ENCODE peak calls at places on chromosomes 16 and 17, in four cellular contexts. One of them, this sample, is unnamed.

GRCh38 chr17:64146418-64147109 is 16.6 kb upstream of the ERN1 start:
- DNase-seq in fibroblast of lung: peak; percentile 83
- DNase-seq in mammary epithelial cell: peak; percentile 80
- DNase-seq in PC-3: peak; percentile 45
- DNase-seq in this sample: peak; percentile 76

GRCh38 chr17:74950207-74950606 is 14.5 kb downstream of the OTOP3 start:
- DNase-seq in fibroblast of lung: no peak
- DNase-seq in mammary epithelial cell: no peak
- DNase-seq in PC-3: peak; percentile 33
- DNase-seq in this sample: no peak

GRCh38 chr17:50853015-50853615 is 13.0 kb downstream of the TOB1 start:
- DNase-seq in fibroblast of lung: no peak
- DNase-seq in mammary epithelial cell: no peak
- DNase-seq in PC-3: no peak
- DNase-seq in this sample: no peak

GRCh38 chr16:73202176-73202729 is 154.3 kb upstream of the ZFHX3 start:
- DNase-seq in fibroblast of lung: peak; percentile 98
- DNase-seq in mammary epithelial cell: no peak
- DNase-seq in PC-3: no peak
- DNase-seq in this sample: peak; percentile 98

GRCh38 chr17:50209472-50210248 is 8.2 kb upstream of the COL1A1 start:
- DNase-seq in fibroblast of lung: peak; percentile 100
- DNase-seq in mammary epithelial cell: no peak
- DNase-seq in PC-3: no peak
- DNase-seq in this sample: peak; percentile 100

GRCh38 chr16:67961551-67961957 is 6.9 kb downstream of the SLC12A4 start:
- DNase-seq in fibroblast of lung: no peak
- DNase-seq in mammary epithelial cell: peak; percentile 99
- DNase-seq in PC-3: peak; percentile 36
- DNase-seq in this sample: no peak

GRCh38 chr17:49434821-49435581 is 20.3 kb upstream of the PHB1 start:
- DNase-seq in fibroblast of lung: peak; percentile 42
- DNase-seq in mammary epithelial cell: peak; percentile 39
- DNase-seq in PC-3: peak; percentile 88
- DNase-seq in this sample: peak; percentile 53

GRCh38 chr17:28861393-28862203 is 6.8 kb downstream of the ERAL1 start:
- DNase-seq in fibroblast of lung: no peak
- DNase-seq in mammary epithelial cell: no peak
- DNase-seq in PC-3: no peak
- DNase-seq in this sample: no peak

GRCh38 chr17:1961187-1961586 is 63.9 kb downstream of the RTN4RL1 start:
- DNase-seq in fibroblast of lung: no peak
- DNase-seq in mammary epithelial cell: no peak
- DNase-seq in PC-3: no peak
- DNase-seq in this sample: no peak

GRCh38 chr16:80024443-80024842 is 423.9 kb upstream of the MAF start:
- DNase-seq in fibroblast of lung: no peak
- DNase-seq in mammary epithelial cell: no peak
- DNase-seq in PC-3: no peak
- DNase-seq in this sample: no peak

GRCh38 chr16:21166561-21166961 is 8.1 kb downstream of the LDAF1 start:
- DNase-seq in fibroblast of lung: no peak
- DNase-seq in mammary epithelial cell: peak; percentile 8
- DNase-seq in PC-3: peak; percentile 23
- DNase-seq in this sample: peak; percentile 33

GRCh38 chr17:74779948-74780400 is 3.8 kb upstream of the NAT9 start:
- DNase-seq in fibroblast of lung: no peak
- DNase-seq in mammary epithelial cell: no peak
- DNase-seq in PC-3: no peak
- DNase-seq in this sample: no peak

GRCh38 chr17:31130286-31131224 is 35.8 kb downstream of the NF1 start:
- DNase-seq in fibroblast of lung: no peak
- DNase-seq in mammary epithelial cell: no peak
- DNase-seq in PC-3: no peak
- DNase-seq in this sample: no peak

GRCh38 chr17:77670125-77670524 is 288.4 kb upstream of the TNRC6C start:
- DNase-seq in fibroblast of lung: no peak
- DNase-seq in mammary epithelial cell: no peak
- DNase-seq in PC-3: no peak
- DNase-seq in this sample: no peak

GRCh38 chr17:40553694-40554534 is 11.4 kb downstream of the CCR7 start:
- DNase-seq in fibroblast of lung: peak; percentile 40
- DNase-seq in mammary epithelial cell: no peak
- DNase-seq in PC-3: no peak
- DNase-seq in this sample: peak; percentile 87

DNA sequence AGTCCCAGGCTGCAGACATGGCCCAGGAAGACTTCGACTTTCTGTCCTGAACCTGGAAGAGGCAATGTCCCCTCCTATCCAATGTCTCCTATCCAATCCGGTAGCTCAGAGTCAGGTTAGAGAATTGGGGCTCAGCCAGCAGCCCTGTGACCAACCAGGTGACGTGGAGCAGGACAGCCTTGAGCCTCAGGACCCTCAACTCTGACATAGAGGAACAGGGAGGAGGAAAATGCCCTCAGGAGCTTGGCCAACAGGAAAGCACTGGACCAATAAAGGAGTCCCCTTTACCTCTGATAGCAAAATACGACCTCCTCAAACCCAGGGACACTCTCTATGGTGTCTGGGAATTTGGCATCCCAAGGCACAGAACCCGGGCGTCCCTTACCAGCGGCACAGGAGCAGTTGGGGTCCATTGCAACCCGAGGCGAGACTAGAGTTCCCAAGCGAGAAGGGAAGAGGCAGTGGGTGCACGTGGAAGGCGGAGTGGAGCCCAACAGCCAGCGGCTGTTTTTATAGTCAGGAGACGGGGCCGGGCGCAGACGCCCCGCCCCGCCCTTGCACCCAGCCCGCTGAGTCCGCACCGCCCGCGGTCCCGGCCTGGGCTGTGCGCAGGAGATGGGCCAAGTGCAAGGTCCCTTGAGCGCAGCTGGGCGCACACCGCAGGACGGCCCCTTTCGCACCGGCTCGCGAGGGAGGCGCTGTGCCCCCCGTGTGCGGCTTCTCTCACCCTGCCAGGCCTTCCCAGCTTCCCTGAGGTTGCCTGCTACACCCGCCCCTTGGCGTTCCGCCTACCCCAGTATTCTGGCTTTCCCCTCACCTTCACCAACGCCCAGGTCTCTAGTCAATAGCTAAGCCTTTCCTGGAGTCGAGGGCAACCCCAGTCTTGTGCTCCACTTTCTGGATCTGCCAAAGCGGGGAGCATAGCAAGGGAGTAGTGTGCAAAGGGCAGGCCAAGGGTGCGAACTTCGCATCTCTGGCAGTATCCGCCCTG is at the start of gene MT1G:
- DNase-seq in fibroblast of lung: peak; percentile 16
- DNase-seq in mammary epithelial cell: no peak
- DNase-seq in PC-3: no peak
- DNase-seq in this sample: peak; percentile 54
- TF ChIP-seq EZH2 in fibroblast of lung: peak; percentile 21
- TF ChIP-seq EZH2 in mammary epithelial cell: no peak
- TF ChIP-seq EZH2 in PC-3: no peak
- TF ChIP-seq EZH2 in this sample: no peak

DNA sequence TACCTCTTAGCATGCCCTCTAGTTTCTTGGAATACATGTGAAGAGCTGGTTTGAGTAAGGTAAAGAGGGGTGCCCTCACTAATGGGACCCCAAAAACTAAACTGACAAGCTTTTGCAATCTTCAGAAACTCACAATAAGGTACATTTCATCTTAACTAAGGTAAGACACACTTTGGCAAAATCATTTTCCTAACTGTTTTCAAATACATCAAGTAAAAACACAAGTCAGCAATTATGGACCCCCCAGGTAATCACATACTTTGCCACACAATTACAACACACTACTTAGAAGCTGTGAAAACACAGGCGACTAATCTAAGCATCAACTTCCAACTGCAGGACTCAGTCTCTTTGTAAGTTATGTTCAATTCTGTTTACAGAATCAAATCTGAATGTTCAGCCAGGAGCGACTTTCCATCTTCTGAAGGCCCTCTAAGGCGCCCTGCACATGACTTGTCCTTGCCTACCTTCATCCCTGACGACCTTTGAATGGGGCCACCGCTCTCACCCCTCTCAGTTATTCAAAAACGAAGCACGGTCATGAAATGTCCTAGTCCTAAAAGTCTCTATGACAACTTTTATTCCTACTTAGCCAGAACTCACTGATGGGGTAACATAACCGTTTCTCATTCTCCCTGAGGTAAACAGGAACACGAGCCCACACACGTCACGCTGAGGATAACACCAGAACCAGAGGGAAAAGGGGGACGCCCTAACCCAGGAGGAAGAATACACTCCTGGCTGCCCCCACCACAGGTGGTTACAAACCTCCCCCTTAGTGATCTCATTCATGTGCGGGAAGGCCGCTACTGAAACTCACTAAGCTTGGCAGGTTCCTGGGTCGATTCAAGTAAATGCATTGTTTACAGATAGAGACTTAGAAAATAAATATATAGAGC is 5.5 kb downstream of the CREBBP start:
- DNase-seq in fibroblast of lung: no peak
- DNase-seq in mammary epithelial cell: no peak
- DNase-seq in PC-3: no peak
- DNase-seq in this sample: no peak
- H3K4me2 ChIP-seq in fibroblast of lung: peak overlapping the region; percentile 18
- H3K4me2 ChIP-seq in mammary epithelial cell: no peak overlapping the region
- H3K4me2 ChIP-seq in PC-3: no peak overlapping the region
- H3K4me2 ChIP-seq in this sample: no peak overlapping the region

DNA sequence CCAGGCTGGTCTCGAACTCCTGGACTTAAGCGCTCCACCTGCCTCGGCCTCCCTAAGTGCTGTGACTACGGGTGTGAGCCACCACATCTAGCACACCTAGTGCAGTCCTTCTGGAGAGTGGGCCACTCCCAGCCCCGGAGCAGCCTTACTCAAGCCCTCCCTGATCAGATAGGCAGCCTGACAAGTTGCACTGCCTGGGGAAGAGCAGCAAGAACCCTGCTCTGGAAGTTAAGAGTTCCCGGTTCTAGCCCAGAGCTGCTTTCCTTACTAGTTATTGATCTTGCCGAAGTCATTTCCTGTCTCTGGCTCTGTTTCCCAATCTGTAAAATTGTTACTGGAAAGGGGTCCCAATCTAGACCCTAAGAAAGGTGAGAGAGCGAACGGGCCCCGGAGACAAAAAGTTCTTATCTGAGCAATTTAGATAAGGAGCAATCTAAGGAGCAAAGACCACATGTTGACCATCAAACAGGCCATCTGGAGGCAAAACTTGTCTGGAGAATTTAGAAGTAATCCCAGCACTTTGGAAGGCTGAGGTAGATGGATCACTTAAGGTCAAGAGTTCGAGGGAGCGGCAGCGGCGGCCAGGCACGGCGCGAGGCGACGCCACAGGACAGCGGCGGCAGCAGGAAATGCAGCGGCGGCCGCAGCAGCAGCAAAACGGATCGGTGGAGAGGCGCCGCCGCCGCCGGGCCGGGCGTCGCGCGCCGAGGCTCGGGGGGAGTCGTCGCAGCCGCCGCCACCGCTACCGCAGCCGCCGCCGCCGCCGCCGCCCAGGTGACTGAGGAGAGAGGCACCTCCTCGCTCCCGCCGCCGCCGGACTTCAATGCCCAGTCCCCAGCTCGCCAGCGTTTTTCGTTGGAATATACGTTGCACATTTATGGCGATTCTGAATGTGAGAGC is 4.3 kb upstream of the NAGLU start:
- DNase-seq in fibroblast of lung: peak; percentile 48
- DNase-seq in mammary epithelial cell: peak; percentile 34
- DNase-seq in PC-3: peak; percentile 51
- DNase-seq in this sample: peak; percentile 81
- TF ChIP-seq EZH2 in fibroblast of lung: no peak
- TF ChIP-seq EZH2 in mammary epithelial cell: no peak
- TF ChIP-seq EZH2 in PC-3: no peak
- TF ChIP-seq EZH2 in this sample: no peak

DNA sequence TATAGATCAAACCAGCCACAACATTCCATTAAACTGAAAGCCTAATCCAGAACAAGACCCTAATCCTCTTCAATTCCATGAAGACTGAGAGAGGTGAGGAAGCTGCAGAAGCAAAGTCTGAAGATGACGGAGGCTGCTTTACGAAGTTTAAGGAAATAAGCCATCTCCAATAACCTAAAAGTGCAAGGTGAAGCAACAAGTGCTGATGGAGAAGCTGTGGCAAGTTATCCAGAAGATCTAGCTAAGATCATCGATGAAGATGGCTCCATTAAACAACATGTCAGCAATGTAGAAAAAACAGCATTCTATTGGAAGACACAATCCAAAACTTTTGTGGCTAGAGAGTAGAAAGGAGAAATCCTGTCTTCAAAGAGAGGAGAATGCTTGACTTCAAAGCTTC is 69.6 kb downstream of the KANSL1 start:
- DNase-seq in fibroblast of lung: no peak
- DNase-seq in mammary epithelial cell: no peak
- DNase-seq in PC-3: no peak
- DNase-seq in this sample: no peak
- H3K4me2 ChIP-seq in fibroblast of lung: no peak overlapping the region
- H3K4me2 ChIP-seq in mammary epithelial cell: no peak overlapping the region
- H3K4me2 ChIP-seq in PC-3: no peak overlapping the region
- H3K4me2 ChIP-seq in this sample: no peak overlapping the region

GRCh38 chr17:7855643-7856080 is 796 bp downstream of the TMEM88 start:
- DNase-seq in fibroblast of lung: no peak
- DNase-seq in mammary epithelial cell: no peak
- DNase-seq in PC-3: no peak
- DNase-seq in this sample: no peak
- TF ChIP-seq EZH2 in fibroblast of lung: no peak
- TF ChIP-seq EZH2 in mammary epithelial cell: no peak
- TF ChIP-seq EZH2 in PC-3: no peak
- TF ChIP-seq EZH2 in this sample: no peak

DNA sequence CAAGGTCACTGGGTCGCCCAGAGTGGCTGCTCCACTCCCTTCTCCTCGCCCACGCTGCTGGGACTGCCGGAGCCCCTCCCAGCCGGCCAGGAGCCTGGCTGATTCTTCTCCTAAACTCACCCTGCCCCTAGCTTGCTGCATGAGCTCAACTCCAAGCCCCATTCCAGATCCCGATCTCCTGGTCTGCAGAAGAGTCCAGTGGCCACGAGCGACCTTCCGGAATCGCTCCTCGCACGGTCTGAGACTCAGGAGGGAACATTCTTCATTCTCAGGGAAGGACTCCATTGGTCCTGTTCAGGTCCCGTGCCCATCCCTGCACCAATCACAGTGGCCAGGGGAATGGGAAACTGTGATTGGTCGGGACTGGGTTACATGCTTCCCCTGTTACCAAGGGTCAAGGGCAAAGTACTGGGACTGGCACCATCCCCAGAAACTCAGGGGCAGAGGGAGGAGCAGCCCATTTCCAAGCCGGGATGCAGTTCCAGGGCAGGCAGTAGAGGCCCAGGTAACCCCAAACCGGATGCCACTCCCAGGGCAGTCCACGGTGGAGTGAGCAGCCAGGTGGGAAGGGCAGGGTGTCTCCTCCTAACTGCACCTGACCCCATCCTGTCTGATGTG is 24.5 kb upstream of the CIBAR2 start:
- DNase-seq in fibroblast of lung: peak; percentile 67
- DNase-seq in mammary epithelial cell: no peak
- DNase-seq in PC-3: no peak
- DNase-seq in this sample: no peak
- H3K4me2 ChIP-seq in fibroblast of lung: peak overlapping the region; percentile 71
- H3K4me2 ChIP-seq in mammary epithelial cell: peak overlapping the region; percentile 66
- H3K4me2 ChIP-seq in PC-3: peak overlapping the region; percentile 83
- H3K4me2 ChIP-seq in this sample: peak overlapping the region; percentile 74

GRCh38 chr17:68101075-68101991 is 65.8 kb downstream of the KPNA2 start:
- DNase-seq in fibroblast of lung: peak; percentile 89
- DNase-seq in mammary epithelial cell: peak; percentile 88
- DNase-seq in PC-3: peak; percentile 95
- DNase-seq in this sample: peak; percentile 86
- TF ChIP-seq EZH2 in fibroblast of lung: no peak
- TF ChIP-seq EZH2 in mammary epithelial cell: no peak
- TF ChIP-seq EZH2 in PC-3: no peak
- TF ChIP-seq EZH2 in this sample: no peak

This sample was measured in GM23248.